ENCODE peak calls at places on chromosome 13, in nine cellular contexts. One of them, this sample, is unnamed.

GRCh38 chr13:97344250-97345175 is 89.5 kb upstream of the RAP2A start:
- DNase-seq in heart right ventricle: peak
- DNase-seq in AG09319: no peak
- DNase-seq in tibial nerve: peak
- DNase-seq in omental fat pad: no peak
- DNase-seq in IMR-90: peak
- DNase-seq in upper lobe of right lung: no peak
- DNase-seq in fibroblast of pulmonary artery: peak
- DNase-seq in mesothelial cell of epicardium: no peak
- DNase-seq in this sample: peak

GRCh38 chr13:102825921-102826706 is 19.7 kb upstream of the ERCC5 start:
- DNase-seq in mesothelial cell of epicardium: no peak
- DNase-seq in upper lobe of right lung: no peak
- DNase-seq in AG09319: peak
- DNase-seq in IMR-90: peak
- DNase-seq in omental fat pad: no peak
- DNase-seq in tibial nerve: no peak
- DNase-seq in heart right ventricle: no peak
- DNase-seq in fibroblast of pulmonary artery: peak
- DNase-seq in this sample: no peak

GRCh38 chr13:28327761-28328607 is 166.9 kb downstream of the FLT1 start:
- DNase-seq in AG09319: no peak
- DNase-seq in mesothelial cell of epicardium: no peak
- DNase-seq in omental fat pad: no peak
- DNase-seq in IMR-90: peak
- DNase-seq in tibial nerve: no peak
- DNase-seq in fibroblast of pulmonary artery: no peak
- DNase-seq in heart right ventricle: no peak
- DNase-seq in upper lobe of right lung: no peak
- DNase-seq in this sample: no peak

GRCh38 chr13:87669379-87669978 is 1.7 kb upstream of the SLITRK5 start:
- DNase-seq in mesothelial cell of epicardium: no peak
- DNase-seq in heart right ventricle: no peak
- DNase-seq in omental fat pad: no peak
- DNase-seq in AG09319: no peak
- DNase-seq in fibroblast of pulmonary artery: peak
- DNase-seq in IMR-90: peak
- DNase-seq in upper lobe of right lung: no peak
- DNase-seq in tibial nerve: no peak
- DNase-seq in this sample: peak

GRCh38 chr13:112648101-112648500 is 41.7 kb upstream of the ATP11A start:
- DNase-seq in AG09319: no peak
- DNase-seq in mesothelial cell of epicardium: no peak
- DNase-seq in tibial nerve: no peak
- DNase-seq in IMR-90: no peak
- DNase-seq in omental fat pad: no peak
- DNase-seq in heart right ventricle: no peak
- DNase-seq in upper lobe of right lung: peak
- DNase-seq in fibroblast of pulmonary artery: no peak
- DNase-seq in this sample: no peak

GRCh38 chr13:32354040-32354439 is 38.7 kb downstream of the BRCA2 start:
- DNase-seq in heart right ventricle: no peak
- DNase-seq in upper lobe of right lung: no peak
- DNase-seq in IMR-90: no peak
- DNase-seq in mesothelial cell of epicardium: no peak
- DNase-seq in AG09319: no peak
- DNase-seq in tibial nerve: no peak
- DNase-seq in omental fat pad: no peak
- DNase-seq in fibroblast of pulmonary artery: no peak
- DNase-seq in this sample: no peak

GRCh38 chr13:75480691-75481175 is 1.2 kb downstream of the TBC1D4 start:
- DNase-seq in tibial nerve: peak
- DNase-seq in heart right ventricle: peak
- DNase-seq in AG09319: no peak
- DNase-seq in omental fat pad: no peak
- DNase-seq in mesothelial cell of epicardium: peak
- DNase-seq in upper lobe of right lung: peak
- DNase-seq in IMR-90: peak
- DNase-seq in fibroblast of pulmonary artery: peak
- DNase-seq in this sample: peak

GRCh38 chr13:109783447-109783814 is 3.0 kb downstream of the IRS2 start:
- DNase-seq in tibial nerve: no peak
- DNase-seq in omental fat pad: no peak
- DNase-seq in AG09319: no peak
- DNase-seq in IMR-90: no peak
- DNase-seq in upper lobe of right lung: no peak
- DNase-seq in heart right ventricle: no peak
- DNase-seq in fibroblast of pulmonary artery: no peak
- DNase-seq in mesothelial cell of epicardium: no peak
- DNase-seq in this sample: no peak

GRCh38 chr13:29457299-29457698 is 138.2 kb downstream of the SLC7A1 start:
- DNase-seq in IMR-90: peak
- DNase-seq in fibroblast of pulmonary artery: peak
- DNase-seq in tibial nerve: no peak
- DNase-seq in omental fat pad: no peak
- DNase-seq in heart right ventricle: no peak
- DNase-seq in mesothelial cell of epicardium: no peak
- DNase-seq in upper lobe of right lung: no peak
- DNase-seq in AG09319: no peak
- DNase-seq in this sample: no peak

GRCh38 chr13:91298060-91298459 is 49.4 kb upstream of the MIR17HG start:
- DNase-seq in IMR-90: no peak
- DNase-seq in upper lobe of right lung: no peak
- DNase-seq in heart right ventricle: no peak
- DNase-seq in omental fat pad: no peak
- DNase-seq in mesothelial cell of epicardium: no peak
- DNase-seq in tibial nerve: no peak
- DNase-seq in AG09319: no peak
- DNase-seq in fibroblast of pulmonary artery: no peak
- DNase-seq in this sample: no peak

GRCh38 chr13:30431269-30431950 is 9.1 kb downstream of the UBE2L5 start:
- DNase-seq in upper lobe of right lung: no peak
- DNase-seq in mesothelial cell of epicardium: no peak
- DNase-seq in fibroblast of pulmonary artery: no peak
- DNase-seq in AG09319: no peak
- DNase-seq in heart right ventricle: no peak
- DNase-seq in IMR-90: peak
- DNase-seq in omental fat pad: no peak
- DNase-seq in tibial nerve: no peak
- DNase-seq in this sample: no peak

GRCh38 chr13:34897220-34897619 is 44.9 kb upstream of the NBEA start:
- DNase-seq in fibroblast of pulmonary artery: no peak
- DNase-seq in upper lobe of right lung: no peak
- DNase-seq in mesothelial cell of epicardium: no peak
- DNase-seq in omental fat pad: no peak
- DNase-seq in AG09319: no peak
- DNase-seq in tibial nerve: no peak
- DNase-seq in IMR-90: no peak
- DNase-seq in heart right ventricle: no peak
- DNase-seq in this sample: no peak

GRCh38 chr13:44726214-44726613 is 150.1 kb upstream of the TSC22D1 start:
- DNase-seq in AG09319: peak
- DNase-seq in IMR-90: peak
- DNase-seq in omental fat pad: no peak
- DNase-seq in heart right ventricle: no peak
- DNase-seq in fibroblast of pulmonary artery: peak
- DNase-seq in mesothelial cell of epicardium: no peak
- DNase-seq in upper lobe of right lung: no peak
- DNase-seq in tibial nerve: no peak
- DNase-seq in this sample: no peak

GRCh38 chr13:101217086-101217485 is 199.2 kb downstream of the NALCN start:
- DNase-seq in AG09319: no peak
- DNase-seq in mesothelial cell of epicardium: no peak
- DNase-seq in upper lobe of right lung: no peak
- DNase-seq in heart right ventricle: no peak
- DNase-seq in tibial nerve: no peak
- DNase-seq in fibroblast of pulmonary artery: no peak
- DNase-seq in omental fat pad: no peak
- DNase-seq in IMR-90: no peak
- DNase-seq in this sample: no peak

GRCh38 chr13:112905990-112906641 is 62.9 kb upstream of the MCF2L start:
- DNase-seq in mesothelial cell of epicardium: no peak
- DNase-seq in upper lobe of right lung: no peak
- DNase-seq in AG09319: no peak
- DNase-seq in fibroblast of pulmonary artery: no peak
- DNase-seq in IMR-90: no peak
- DNase-seq in heart right ventricle: no peak
- DNase-seq in tibial nerve: no peak
- DNase-seq in omental fat pad: peak
- DNase-seq in this sample: no peak

GRCh38 chr13:28478127-28478526 is 16.8 kb downstream of the FLT1 start:
- DNase-seq in AG09319: no peak
- DNase-seq in fibroblast of pulmonary artery: peak
- DNase-seq in heart right ventricle: no peak
- DNase-seq in tibial nerve: no peak
- DNase-seq in IMR-90: peak
- DNase-seq in mesothelial cell of epicardium: no peak
- DNase-seq in omental fat pad: no peak
- DNase-seq in upper lobe of right lung: no peak
- DNase-seq in this sample: no peak

GRCh38 chr13:40306817-40307216 is 359.6 kb downstream of the FOXO1 start:
- DNase-seq in AG09319: no peak
- DNase-seq in fibroblast of pulmonary artery: no peak
- DNase-seq in IMR-90: no peak
- DNase-seq in tibial nerve: no peak
- DNase-seq in heart right ventricle: no peak
- DNase-seq in omental fat pad: no peak
- DNase-seq in mesothelial cell of epicardium: no peak
- DNase-seq in upper lobe of right lung: no peak
- DNase-seq in this sample: peak
- TF ChIP-seq CTCF in AG09319: no peak
- TF ChIP-seq CTCF in fibroblast of pulmonary artery: no peak
- TF ChIP-seq CTCF in IMR-90: no peak
- TF ChIP-seq CTCF in tibial nerve: no peak
- TF ChIP-seq CTCF in heart right ventricle: no peak
- TF ChIP-seq CTCF in omental fat pad: no peak
- TF ChIP-seq CTCF in mesothelial cell of epicardium: no peak
- TF ChIP-seq CTCF in upper lobe of right lung: no peak
- TF ChIP-seq CTCF in this sample: no peak

DNA sequence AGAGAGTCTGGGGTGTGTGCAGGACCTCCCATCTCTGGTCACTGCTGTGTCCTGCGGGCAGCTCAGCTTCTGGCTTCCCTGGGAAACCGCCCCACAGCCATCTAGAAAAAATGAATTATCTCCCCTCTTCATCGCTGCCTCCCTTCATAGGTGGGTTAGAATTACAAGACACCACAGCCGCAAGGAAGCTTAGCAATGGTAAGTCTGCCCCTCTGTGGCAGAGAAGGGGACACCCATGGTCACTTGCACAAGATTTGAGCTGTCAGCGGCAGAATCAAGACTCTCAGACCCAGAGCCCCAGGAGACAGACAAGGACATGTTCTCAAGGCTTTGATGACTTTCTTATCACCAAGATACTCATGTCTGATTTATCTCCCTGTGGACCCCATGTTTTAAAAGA is 110.8 kb upstream of the PABPC3 start:
- DNase-seq in IMR-90: no peak
- DNase-seq in AG09319: no peak
- DNase-seq in upper lobe of right lung: no peak
- DNase-seq in tibial nerve: no peak
- DNase-seq in heart right ventricle: no peak
- DNase-seq in fibroblast of pulmonary artery: no peak
- DNase-seq in mesothelial cell of epicardium: no peak
- DNase-seq in omental fat pad: no peak
- DNase-seq in this sample: no peak
- TF ChIP-seq CTCF in IMR-90: no peak
- TF ChIP-seq CTCF in AG09319: no peak
- TF ChIP-seq CTCF in upper lobe of right lung: no peak
- TF ChIP-seq CTCF in tibial nerve: no peak
- TF ChIP-seq CTCF in heart right ventricle: no peak
- TF ChIP-seq CTCF in fibroblast of pulmonary artery: no peak
- TF ChIP-seq CTCF in mesothelial cell of epicardium: no peak
- TF ChIP-seq CTCF in omental fat pad: no peak
- TF ChIP-seq CTCF in this sample: no peak

DNA sequence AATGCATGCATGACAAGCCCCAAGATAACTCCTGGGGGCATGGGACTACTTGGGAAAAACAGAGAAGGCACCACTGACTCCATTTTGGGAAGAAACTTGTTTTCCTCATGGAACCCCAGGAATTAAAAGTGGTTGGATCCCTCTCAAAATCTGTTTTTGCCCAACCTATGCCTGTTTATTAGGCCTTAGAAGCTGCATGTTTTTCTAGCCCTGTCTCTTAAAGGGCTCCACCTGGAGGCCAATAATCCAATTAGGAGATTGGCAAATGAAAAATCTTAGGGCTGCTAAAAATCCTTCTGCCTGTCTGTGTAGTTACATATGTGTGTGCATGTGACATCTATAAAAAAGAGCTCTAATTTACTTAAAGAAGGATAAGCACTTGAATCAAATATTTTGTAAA is 26.9 kb downstream of the MED4 start:
- DNase-seq in fibroblast of pulmonary artery: no peak
- DNase-seq in upper lobe of right lung: no peak
- DNase-seq in AG09319: no peak
- DNase-seq in omental fat pad: no peak
- DNase-seq in tibial nerve: no peak
- DNase-seq in heart right ventricle: no peak
- DNase-seq in mesothelial cell of epicardium: no peak
- DNase-seq in IMR-90: no peak
- DNase-seq in this sample: no peak
- TF ChIP-seq CTCF in fibroblast of pulmonary artery: no peak
- TF ChIP-seq CTCF in upper lobe of right lung: no peak
- TF ChIP-seq CTCF in AG09319: no peak
- TF ChIP-seq CTCF in omental fat pad: no peak
- TF ChIP-seq CTCF in tibial nerve: no peak
- TF ChIP-seq CTCF in heart right ventricle: no peak
- TF ChIP-seq CTCF in mesothelial cell of epicardium: no peak
- TF ChIP-seq CTCF in IMR-90: no peak
- TF ChIP-seq CTCF in this sample: no peak

DNA sequence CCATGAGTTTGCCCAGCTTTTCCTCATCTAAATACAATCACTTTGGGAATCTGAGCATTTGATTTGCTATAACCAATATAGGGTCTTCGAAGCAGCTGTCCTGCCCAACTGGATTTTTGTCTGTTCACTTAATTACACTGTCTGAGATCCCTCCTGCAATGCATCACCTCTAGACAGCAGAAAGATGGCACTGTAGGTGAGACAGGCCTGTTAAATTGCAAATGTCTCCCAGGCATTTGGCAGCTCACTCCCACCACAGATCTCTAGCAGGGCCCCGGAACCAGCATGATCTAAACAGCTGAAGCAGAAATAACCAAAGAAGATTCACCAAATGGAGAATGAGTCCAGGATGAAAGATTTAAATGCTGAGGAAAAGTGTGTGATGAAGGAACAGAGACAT is 41.9 kb upstream of the SERPINE3 start:
- DNase-seq in tibial nerve: no peak
- DNase-seq in heart right ventricle: no peak
- DNase-seq in fibroblast of pulmonary artery: no peak
- DNase-seq in upper lobe of right lung: no peak
- DNase-seq in mesothelial cell of epicardium: no peak
- DNase-seq in IMR-90: no peak
- DNase-seq in AG09319: no peak
- DNase-seq in omental fat pad: no peak
- DNase-seq in this sample: no peak
- TF ChIP-seq CTCF in tibial nerve: no peak
- TF ChIP-seq CTCF in heart right ventricle: no peak
- TF ChIP-seq CTCF in fibroblast of pulmonary artery: no peak
- TF ChIP-seq CTCF in upper lobe of right lung: no peak
- TF ChIP-seq CTCF in mesothelial cell of epicardium: no peak
- TF ChIP-seq CTCF in IMR-90: no peak
- TF ChIP-seq CTCF in AG09319: no peak
- TF ChIP-seq CTCF in omental fat pad: no peak
- TF ChIP-seq CTCF in this sample: no peak

GRCh38 chr13:36395280-36395679 is 37.0 kb upstream of the CCNA1 start:
- DNase-seq in fibroblast of pulmonary artery: peak
- DNase-seq in upper lobe of right lung: no peak
- DNase-seq in heart right ventricle: no peak
- DNase-seq in AG09319: peak
- DNase-seq in IMR-90: peak
- DNase-seq in omental fat pad: no peak
- DNase-seq in tibial nerve: no peak
- DNase-seq in mesothelial cell of epicardium: no peak
- DNase-seq in this sample: no peak
- TF ChIP-seq CTCF in fibroblast of pulmonary artery: peak
- TF ChIP-seq CTCF in upper lobe of right lung: peak
- TF ChIP-seq CTCF in heart right ventricle: no peak
- TF ChIP-seq CTCF in AG09319: peak
- TF ChIP-seq CTCF in IMR-90: peak
- TF ChIP-seq CTCF in omental fat pad: no peak
- TF ChIP-seq CTCF in tibial nerve: peak
- TF ChIP-seq CTCF in mesothelial cell of epicardium: peak
- TF ChIP-seq CTCF in this sample: peak

This sample was measured in activated CD8-positive, alpha-beta T cell treated with anti-CD3 and anti-CD28 coated beads for 36 hours.